ENCODE peak calls at places on chromosomes 6 and 20, in six cellular contexts. One of them, this sample, is unnamed.

GRCh38 chr20:43583982-43584432 is 6.7 kb upstream of the IFT52 start:
- DNase-seq in nucleus accumbens: peak
- DNase-seq in dermis blood vessel endothelial cell: no peak
- DNase-seq in myocyte: peak
- DNase-seq in stimulated activated CD4-positive, alpha-beta T cell treated with anti-CD3 and anti-CD28 coated beads, Interleukin-12 subunit alpha, Interleukin-12 subunit beta, amount 100 ng/mL, for 48 hours: no peak
- DNase-seq in stimulated activated naive CD8-positive, alpha-beta T cell treated with anti-CD3 and anti-CD28 coated beads, Interleukin-15, Interleukin-2, amounts not matched to agents 100 U/mL and 50 U/mL, for 24 hours: no peak
- DNase-seq in this sample: peak

GRCh38 chr6:50358113-50358512 is 308.4 kb upstream of the DEFB112 start:
- DNase-seq in nucleus accumbens: no peak
- DNase-seq in dermis blood vessel endothelial cell: no peak
- DNase-seq in myocyte: no peak
- DNase-seq in stimulated activated CD4-positive, alpha-beta T cell treated with anti-CD3 and anti-CD28 coated beads, Interleukin-12 subunit alpha, Interleukin-12 subunit beta, amount 100 ng/mL, for 48 hours: no peak
- DNase-seq in stimulated activated naive CD8-positive, alpha-beta T cell treated with anti-CD3 and anti-CD28 coated beads, Interleukin-15, Interleukin-2, amounts not matched to agents 100 U/mL and 50 U/mL, for 24 hours: no peak
- DNase-seq in this sample: no peak

GRCh38 chr20:41475507-41475906 is 108.9 kb upstream of the EMILIN3 start:
- DNase-seq in nucleus accumbens: no peak
- DNase-seq in dermis blood vessel endothelial cell: no peak
- DNase-seq in myocyte: no peak
- DNase-seq in stimulated activated CD4-positive, alpha-beta T cell treated with anti-CD3 and anti-CD28 coated beads, Interleukin-12 subunit alpha, Interleukin-12 subunit beta, amount 100 ng/mL, for 48 hours: no peak
- DNase-seq in stimulated activated naive CD8-positive, alpha-beta T cell treated with anti-CD3 and anti-CD28 coated beads, Interleukin-15, Interleukin-2, amounts not matched to agents 100 U/mL and 50 U/mL, for 24 hours: no peak
- DNase-seq in this sample: no peak

GRCh38 chr6:38169826-38170526 is 350.4 kb downstream of the ZFAND3 start:
- DNase-seq in nucleus accumbens: no peak
- DNase-seq in dermis blood vessel endothelial cell: no peak
- DNase-seq in myocyte: no peak
- DNase-seq in stimulated activated CD4-positive, alpha-beta T cell treated with anti-CD3 and anti-CD28 coated beads, Interleukin-12 subunit alpha, Interleukin-12 subunit beta, amount 100 ng/mL, for 48 hours: no peak
- DNase-seq in stimulated activated naive CD8-positive, alpha-beta T cell treated with anti-CD3 and anti-CD28 coated beads, Interleukin-15, Interleukin-2, amounts not matched to agents 100 U/mL and 50 U/mL, for 24 hours: no peak
- DNase-seq in this sample: no peak

GRCh38 chr6:7224726-7225125 is 88.3 kb downstream of the SSR1 start:
- DNase-seq in nucleus accumbens: no peak
- DNase-seq in dermis blood vessel endothelial cell: no peak
- DNase-seq in myocyte: no peak
- DNase-seq in stimulated activated CD4-positive, alpha-beta T cell treated with anti-CD3 and anti-CD28 coated beads, Interleukin-12 subunit alpha, Interleukin-12 subunit beta, amount 100 ng/mL, for 48 hours: no peak
- DNase-seq in stimulated activated naive CD8-positive, alpha-beta T cell treated with anti-CD3 and anti-CD28 coated beads, Interleukin-15, Interleukin-2, amounts not matched to agents 100 U/mL and 50 U/mL, for 24 hours: no peak
- DNase-seq in this sample: no peak

GRCh38 chr6:23316131-23316530 is 746.8 kb downstream of the HDGFL1 start:
- DNase-seq in nucleus accumbens: no peak
- DNase-seq in dermis blood vessel endothelial cell: peak
- DNase-seq in myocyte: no peak
- DNase-seq in stimulated activated CD4-positive, alpha-beta T cell treated with anti-CD3 and anti-CD28 coated beads, Interleukin-12 subunit alpha, Interleukin-12 subunit beta, amount 100 ng/mL, for 48 hours: no peak
- DNase-seq in stimulated activated naive CD8-positive, alpha-beta T cell treated with anti-CD3 and anti-CD28 coated beads, Interleukin-15, Interleukin-2, amounts not matched to agents 100 U/mL and 50 U/mL, for 24 hours: no peak
- DNase-seq in this sample: no peak

GRCh38 chr6:170046786-170047626 is 243.9 kb downstream of the DLL1 start:
- DNase-seq in nucleus accumbens: no peak
- DNase-seq in dermis blood vessel endothelial cell: no peak
- DNase-seq in myocyte: no peak
- DNase-seq in stimulated activated CD4-positive, alpha-beta T cell treated with anti-CD3 and anti-CD28 coated beads, Interleukin-12 subunit alpha, Interleukin-12 subunit beta, amount 100 ng/mL, for 48 hours: no peak
- DNase-seq in stimulated activated naive CD8-positive, alpha-beta T cell treated with anti-CD3 and anti-CD28 coated beads, Interleukin-15, Interleukin-2, amounts not matched to agents 100 U/mL and 50 U/mL, for 24 hours: no peak
- DNase-seq in this sample: peak

GRCh38 chr6:29850011-29850553 is 22.5 kb downstream of the HLA-G start:
- DNase-seq in nucleus accumbens: no peak
- DNase-seq in dermis blood vessel endothelial cell: no peak
- DNase-seq in myocyte: no peak
- DNase-seq in stimulated activated CD4-positive, alpha-beta T cell treated with anti-CD3 and anti-CD28 coated beads, Interleukin-12 subunit alpha, Interleukin-12 subunit beta, amount 100 ng/mL, for 48 hours: no peak
- DNase-seq in stimulated activated naive CD8-positive, alpha-beta T cell treated with anti-CD3 and anti-CD28 coated beads, Interleukin-15, Interleukin-2, amounts not matched to agents 100 U/mL and 50 U/mL, for 24 hours: peak
- DNase-seq in this sample: no peak

GRCh38 chr20:5195655-5196054 is 68.8 kb downstream of the CDS2 start:
- DNase-seq in nucleus accumbens: no peak
- DNase-seq in dermis blood vessel endothelial cell: no peak
- DNase-seq in myocyte: peak
- DNase-seq in stimulated activated CD4-positive, alpha-beta T cell treated with anti-CD3 and anti-CD28 coated beads, Interleukin-12 subunit alpha, Interleukin-12 subunit beta, amount 100 ng/mL, for 48 hours: no peak
- DNase-seq in stimulated activated naive CD8-positive, alpha-beta T cell treated with anti-CD3 and anti-CD28 coated beads, Interleukin-15, Interleukin-2, amounts not matched to agents 100 U/mL and 50 U/mL, for 24 hours: no peak
- DNase-seq in this sample: no peak

GRCh38 chr6:44264154-44265002 is 973 bp downstream of the NFKBIE start:
- DNase-seq in nucleus accumbens: no peak
- DNase-seq in dermis blood vessel endothelial cell: no peak
- DNase-seq in myocyte: no peak
- DNase-seq in stimulated activated CD4-positive, alpha-beta T cell treated with anti-CD3 and anti-CD28 coated beads, Interleukin-12 subunit alpha, Interleukin-12 subunit beta, amount 100 ng/mL, for 48 hours: no peak
- DNase-seq in stimulated activated naive CD8-positive, alpha-beta T cell treated with anti-CD3 and anti-CD28 coated beads, Interleukin-15, Interleukin-2, amounts not matched to agents 100 U/mL and 50 U/mL, for 24 hours: peak
- DNase-seq in this sample: no peak

GRCh38 chr20:48614593-48615274 is 213.1 kb downstream of the PREX1 start:
- DNase-seq in nucleus accumbens: no peak
- DNase-seq in dermis blood vessel endothelial cell: no peak
- DNase-seq in myocyte: no peak
- DNase-seq in stimulated activated CD4-positive, alpha-beta T cell treated with anti-CD3 and anti-CD28 coated beads, Interleukin-12 subunit alpha, Interleukin-12 subunit beta, amount 100 ng/mL, for 48 hours: no peak
- DNase-seq in stimulated activated naive CD8-positive, alpha-beta T cell treated with anti-CD3 and anti-CD28 coated beads, Interleukin-15, Interleukin-2, amounts not matched to agents 100 U/mL and 50 U/mL, for 24 hours: no peak
- DNase-seq in this sample: no peak

This sample was measured in dorsolateral prefrontal cortex.